ENCODE peak calls at places on chromosomes 2 and 18, in seven cellular contexts. One of them, this sample, is unnamed.

GRCh38 chr2:95264626-95265025 is 9.6 kb upstream of the PROM2 start:
- DNase-seq in fibroblast of mammary gland: no peak
- DNase-seq in dorsolateral prefrontal cortex: peak
- DNase-seq in neural progenitor cell: no peak
- DNase-seq in uterus: no peak
- DNase-seq in tibial nerve: no peak
- DNase-seq in HCT116: no peak
- DNase-seq in this sample: no peak

GRCh38 chr2:38190542-38191218 is 114.7 kb upstream of the CYP1B1 start:
- DNase-seq in fibroblast of mammary gland: peak
- DNase-seq in dorsolateral prefrontal cortex: no peak
- DNase-seq in neural progenitor cell: no peak
- DNase-seq in uterus: no peak
- DNase-seq in tibial nerve: peak
- DNase-seq in HCT116: no peak
- DNase-seq in this sample: no peak

GRCh38 chr2:146820672-146821071 is 1024.2 kb upstream of the ACVR2A start:
- DNase-seq in fibroblast of mammary gland: peak
- DNase-seq in dorsolateral prefrontal cortex: no peak
- DNase-seq in neural progenitor cell: no peak
- DNase-seq in uterus: no peak
- DNase-seq in tibial nerve: no peak
- DNase-seq in HCT116: no peak
- DNase-seq in this sample: no peak

GRCh38 chr2:106030287-106031268 is 163.5 kb downstream of the UXS1 start:
- DNase-seq in fibroblast of mammary gland: peak
- DNase-seq in dorsolateral prefrontal cortex: peak
- DNase-seq in neural progenitor cell: no peak
- DNase-seq in uterus: peak
- DNase-seq in tibial nerve: peak
- DNase-seq in HCT116: no peak
- DNase-seq in this sample: no peak

GRCh38 chr2:150485871-150486538 is 1.5 kb downstream of the RND3 start:
- DNase-seq in fibroblast of mammary gland: peak
- DNase-seq in dorsolateral prefrontal cortex: peak
- DNase-seq in neural progenitor cell: peak
- DNase-seq in uterus: peak
- DNase-seq in tibial nerve: peak
- DNase-seq in HCT116: peak
- DNase-seq in this sample: no peak

GRCh38 chr2:23663730-23664005 is 263.3 kb downstream of the ATAD2B start:
- DNase-seq in fibroblast of mammary gland: no peak
- DNase-seq in dorsolateral prefrontal cortex: no peak
- DNase-seq in neural progenitor cell: no peak
- DNase-seq in uterus: no peak
- DNase-seq in tibial nerve: no peak
- DNase-seq in HCT116: no peak
- DNase-seq in this sample: no peak

GRCh38 chr2:75737961-75738360 is 27.2 kb upstream of the GCFC2 start:
- DNase-seq in fibroblast of mammary gland: no peak
- DNase-seq in dorsolateral prefrontal cortex: no peak
- DNase-seq in neural progenitor cell: no peak
- DNase-seq in uterus: no peak
- DNase-seq in tibial nerve: no peak
- DNase-seq in HCT116: no peak
- DNase-seq in this sample: no peak

GRCh38 chr2:25558262-25558661 is 115.1 kb downstream of the DTNB start:
- DNase-seq in fibroblast of mammary gland: peak
- DNase-seq in dorsolateral prefrontal cortex: no peak
- DNase-seq in neural progenitor cell: no peak
- DNase-seq in uterus: no peak
- DNase-seq in tibial nerve: peak
- DNase-seq in HCT116: no peak
- DNase-seq in this sample: no peak

GRCh38 chr2:154900963-154901517 is 202.5 kb downstream of the KCNJ3 start:
- DNase-seq in fibroblast of mammary gland: no peak
- DNase-seq in dorsolateral prefrontal cortex: no peak
- DNase-seq in neural progenitor cell: no peak
- DNase-seq in uterus: no peak
- DNase-seq in tibial nerve: no peak
- DNase-seq in HCT116: no peak
- DNase-seq in this sample: no peak

GRCh38 chr18:33673689-33674088 is 95.7 kb downstream of the ASXL3 start:
- DNase-seq in fibroblast of mammary gland: peak
- DNase-seq in dorsolateral prefrontal cortex: no peak
- DNase-seq in neural progenitor cell: peak
- DNase-seq in uterus: no peak
- DNase-seq in tibial nerve: no peak
- DNase-seq in HCT116: no peak
- DNase-seq in this sample: no peak

GRCh38 chr2:151853070-151853758 is 25.0 kb upstream of the ARL5A start:
- DNase-seq in fibroblast of mammary gland: no peak
- DNase-seq in dorsolateral prefrontal cortex: no peak
- DNase-seq in neural progenitor cell: no peak
- DNase-seq in uterus: no peak
- DNase-seq in tibial nerve: no peak
- DNase-seq in HCT116: no peak
- DNase-seq in this sample: no peak

GRCh38 chr18:45109271-45109670 is 428.6 kb downstream of the SETBP1 start:
- DNase-seq in fibroblast of mammary gland: peak
- DNase-seq in dorsolateral prefrontal cortex: no peak
- DNase-seq in neural progenitor cell: no peak
- DNase-seq in uterus: no peak
- DNase-seq in tibial nerve: no peak
- DNase-seq in HCT116: no peak
- DNase-seq in this sample: no peak

GRCh38 chr2:66538291-66538690 is 103.4 kb downstream of the MEIS1 start:
- DNase-seq in fibroblast of mammary gland: peak
- DNase-seq in dorsolateral prefrontal cortex: no peak
- DNase-seq in neural progenitor cell: no peak
- DNase-seq in uterus: no peak
- DNase-seq in tibial nerve: no peak
- DNase-seq in HCT116: no peak
- DNase-seq in this sample: no peak

GRCh38 chr2:111975819-111976218 is 77.4 kb downstream of the MERTK start:
- DNase-seq in fibroblast of mammary gland: no peak
- DNase-seq in dorsolateral prefrontal cortex: no peak
- DNase-seq in neural progenitor cell: no peak
- DNase-seq in uterus: no peak
- DNase-seq in tibial nerve: no peak
- DNase-seq in HCT116: no peak
- DNase-seq in this sample: no peak

GRCh38 chr2:97654791-97655190 is 8.9 kb downstream of the COX5B start:
- DNase-seq in fibroblast of mammary gland: no peak
- DNase-seq in dorsolateral prefrontal cortex: no peak
- DNase-seq in neural progenitor cell: no peak
- DNase-seq in uterus: no peak
- DNase-seq in tibial nerve: no peak
- DNase-seq in HCT116: no peak
- DNase-seq in this sample: no peak

GRCh38 chr18:48433541-48433940 is 24.4 kb upstream of the ZBTB7C start:
- DNase-seq in fibroblast of mammary gland: peak
- DNase-seq in dorsolateral prefrontal cortex: no peak
- DNase-seq in neural progenitor cell: no peak
- DNase-seq in uterus: no peak
- DNase-seq in tibial nerve: no peak
- DNase-seq in HCT116: no peak
- DNase-seq in this sample: no peak

GRCh38 chr2:100017633-100018032 is 124.8 kb downstream of the AFF3 start:
- DNase-seq in fibroblast of mammary gland: peak
- DNase-seq in dorsolateral prefrontal cortex: no peak
- DNase-seq in neural progenitor cell: no peak
- DNase-seq in uterus: no peak
- DNase-seq in tibial nerve: no peak
- DNase-seq in HCT116: no peak
- DNase-seq in this sample: no peak

GRCh38 chr2:191251014-191251413 is 5.8 kb downstream of the MYO1B start:
- DNase-seq in fibroblast of mammary gland: no peak
- DNase-seq in dorsolateral prefrontal cortex: no peak
- DNase-seq in neural progenitor cell: peak
- DNase-seq in uterus: no peak
- DNase-seq in tibial nerve: no peak
- DNase-seq in HCT116: no peak
- DNase-seq in this sample: no peak

GRCh38 chr2:201357216-201357615 is at the start of gene FLACC1:
- DNase-seq in fibroblast of mammary gland: peak
- DNase-seq in dorsolateral prefrontal cortex: no peak
- DNase-seq in neural progenitor cell: peak
- DNase-seq in uterus: no peak
- DNase-seq in tibial nerve: no peak
- DNase-seq in HCT116: peak
- DNase-seq in this sample: no peak

GRCh38 chr2:226536410-226536809 is 263.2 kb downstream of the IRS1 start:
- DNase-seq in fibroblast of mammary gland: no peak
- DNase-seq in dorsolateral prefrontal cortex: no peak
- DNase-seq in neural progenitor cell: no peak
- DNase-seq in uterus: no peak
- DNase-seq in tibial nerve: no peak
- DNase-seq in HCT116: no peak
- DNase-seq in this sample: no peak

GRCh38 chr2:226544581-226545210 is 254.9 kb downstream of the IRS1 start:
- DNase-seq in fibroblast of mammary gland: peak
- DNase-seq in dorsolateral prefrontal cortex: no peak
- DNase-seq in neural progenitor cell: no peak
- DNase-seq in uterus: no peak
- DNase-seq in tibial nerve: no peak
- DNase-seq in HCT116: no peak
- DNase-seq in this sample: no peak

DNA sequence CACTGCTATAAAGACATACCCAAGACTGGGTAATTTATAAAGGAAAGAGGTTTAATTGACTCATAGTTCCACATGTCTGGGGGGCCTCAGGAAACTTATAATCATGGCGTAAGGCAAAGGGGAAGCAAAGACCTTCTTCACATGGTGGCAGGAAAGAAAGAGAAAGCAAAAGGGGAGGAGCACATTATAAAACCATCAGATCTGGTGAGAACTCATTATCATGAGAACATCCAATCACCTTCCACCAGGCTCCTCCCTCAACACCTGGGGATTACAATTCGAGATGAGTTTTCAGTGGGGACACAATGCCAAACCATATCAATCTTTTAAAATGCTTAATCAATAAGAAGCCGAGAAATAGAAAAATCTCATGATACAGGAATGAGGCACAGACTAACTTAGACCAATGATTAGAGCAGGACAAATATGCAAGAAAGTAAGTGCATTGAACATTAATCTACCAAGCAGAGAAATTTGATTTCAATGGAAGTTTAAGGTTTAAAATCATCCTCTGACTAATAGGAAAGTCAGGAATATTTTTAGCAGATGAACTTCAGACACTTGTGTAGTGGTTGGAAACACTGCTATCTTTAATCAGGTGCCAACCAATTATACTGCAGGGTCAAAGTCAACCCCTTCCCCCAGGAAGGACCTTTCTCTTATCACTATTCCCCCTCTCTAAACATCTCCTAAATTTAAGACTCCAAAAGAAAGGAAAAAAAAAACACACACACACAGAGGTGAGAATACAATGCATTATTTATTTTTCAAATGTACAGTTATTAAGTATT is 259.2 kb downstream of the IRS1 start:
- DNase-seq in fibroblast of mammary gland: no peak
- DNase-seq in dorsolateral prefrontal cortex: no peak
- DNase-seq in neural progenitor cell: no peak
- DNase-seq in uterus: no peak
- DNase-seq in tibial nerve: no peak
- DNase-seq in HCT116: no peak
- DNase-seq in this sample: no peak
- H3K4me3 ChIP-seq in fibroblast of mammary gland: no peak
- H3K4me3 ChIP-seq in dorsolateral prefrontal cortex: no peak
- H3K4me3 ChIP-seq in neural progenitor cell: no peak
- H3K4me3 ChIP-seq in uterus: no peak
- H3K4me3 ChIP-seq in tibial nerve: no peak
- H3K4me3 ChIP-seq in HCT116: no peak
- H3K4me3 ChIP-seq in this sample: no peak

DNA sequence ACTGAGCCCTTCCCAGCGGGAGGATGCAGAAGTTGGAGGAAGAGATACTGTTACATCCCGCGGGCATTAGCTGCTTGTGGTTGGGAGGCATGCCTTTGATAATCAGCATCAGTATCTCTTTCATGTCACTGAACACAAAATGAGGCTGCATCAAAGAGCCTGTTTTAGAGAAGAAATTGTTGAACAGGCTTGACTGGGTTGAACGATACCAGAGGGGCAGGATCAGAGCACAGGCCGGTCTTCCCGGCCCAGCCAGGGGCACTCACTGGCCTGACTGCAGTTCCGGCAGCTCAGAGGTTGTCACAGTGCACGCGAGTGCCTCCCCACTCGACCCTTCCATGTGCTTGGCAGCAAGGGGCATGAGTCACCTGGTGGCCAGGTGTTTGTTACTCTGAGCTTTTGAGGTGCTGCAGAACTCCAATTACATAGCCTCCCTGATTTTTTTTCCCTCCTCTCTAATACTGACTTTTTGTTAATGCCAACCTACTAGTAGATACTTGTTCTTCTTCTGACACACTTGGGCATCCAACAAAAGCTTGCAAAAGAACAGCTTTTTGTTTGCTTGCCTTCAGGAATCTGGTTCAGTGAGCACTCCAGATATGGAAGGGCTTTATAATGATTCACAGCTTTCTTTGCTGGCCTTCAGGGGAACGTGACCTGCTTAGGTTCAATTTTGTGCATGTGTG is 121.6 kb downstream of the VAPA start:
- DNase-seq in fibroblast of mammary gland: peak
- DNase-seq in dorsolateral prefrontal cortex: no peak
- DNase-seq in neural progenitor cell: no peak
- DNase-seq in uterus: peak
- DNase-seq in tibial nerve: no peak
- DNase-seq in HCT116: no peak
- DNase-seq in this sample: no peak
- H3K4me3 ChIP-seq in fibroblast of mammary gland: no peak
- H3K4me3 ChIP-seq in dorsolateral prefrontal cortex: no peak
- H3K4me3 ChIP-seq in neural progenitor cell: no peak
- H3K4me3 ChIP-seq in uterus: no peak
- H3K4me3 ChIP-seq in tibial nerve: no peak
- H3K4me3 ChIP-seq in HCT116: no peak
- H3K4me3 ChIP-seq in this sample: no peak

GRCh38 chr2:230602562-230603230 is 109.9 kb upstream of the CAB39 start:
- DNase-seq in fibroblast of mammary gland: no peak
- DNase-seq in dorsolateral prefrontal cortex: no peak
- DNase-seq in neural progenitor cell: no peak
- DNase-seq in uterus: no peak
- DNase-seq in tibial nerve: no peak
- DNase-seq in HCT116: no peak
- DNase-seq in this sample: no peak
- H3K4me3 ChIP-seq in fibroblast of mammary gland: no peak
- H3K4me3 ChIP-seq in dorsolateral prefrontal cortex: no peak
- H3K4me3 ChIP-seq in neural progenitor cell: no peak
- H3K4me3 ChIP-seq in uterus: no peak
- H3K4me3 ChIP-seq in tibial nerve: no peak
- H3K4me3 ChIP-seq in HCT116: no peak
- H3K4me3 ChIP-seq in this sample: no peak

DNA sequence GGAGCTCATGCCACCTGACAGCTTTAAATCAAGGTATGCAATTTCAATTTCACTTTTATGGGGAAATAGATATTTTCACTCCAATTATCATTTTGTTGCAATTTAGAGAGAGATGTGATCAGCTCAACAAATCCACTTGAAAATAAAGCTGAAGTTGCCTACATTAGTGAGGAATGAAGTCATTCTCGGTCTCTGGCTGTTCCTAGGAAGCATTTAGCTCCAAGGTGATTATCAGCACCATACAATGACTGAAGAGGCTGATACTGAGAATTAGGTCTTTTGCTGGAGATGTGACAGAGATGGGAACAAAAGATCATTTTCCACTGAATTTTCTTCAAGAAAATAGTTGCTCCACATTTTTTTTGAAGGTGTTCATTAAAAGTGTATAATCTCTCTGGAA is 1303.7 kb downstream of the DPP10 start:
- DNase-seq in fibroblast of mammary gland: no peak
- DNase-seq in dorsolateral prefrontal cortex: no peak
- DNase-seq in neural progenitor cell: no peak
- DNase-seq in uterus: no peak
- DNase-seq in tibial nerve: no peak
- DNase-seq in HCT116: no peak
- DNase-seq in this sample: no peak
- H3K4me3 ChIP-seq in fibroblast of mammary gland: no peak
- H3K4me3 ChIP-seq in dorsolateral prefrontal cortex: no peak
- H3K4me3 ChIP-seq in neural progenitor cell: no peak
- H3K4me3 ChIP-seq in uterus: no peak
- H3K4me3 ChIP-seq in tibial nerve: no peak
- H3K4me3 ChIP-seq in HCT116: no peak
- H3K4me3 ChIP-seq in this sample: no peak